ENCODE peak calls at places on chromosomes 3 and 15, in six cellular contexts. One of them, this sample, is unnamed. For H3K36me3, the result is how much of the 10 kb centered on the place peaks cover.

GRCh38 chr15:74179101-74179841 is 5.8 kb downstream of the ISLR start:
- DNase-seq in psoas muscle: peak
- DNase-seq in CD8-positive, alpha-beta T cell: no peak
- DNase-seq in bronchial epithelial cell: peak
- DNase-seq in brain microvascular endothelial cell: peak
- DNase-seq in tibial artery: peak
- DNase-seq in this sample: no peak

GRCh38 chr3:156207802-156208685 is 87.7 kb downstream of the KCNAB1 start:
- DNase-seq in psoas muscle: no peak
- DNase-seq in CD8-positive, alpha-beta T cell: no peak
- DNase-seq in bronchial epithelial cell: peak
- DNase-seq in brain microvascular endothelial cell: no peak
- DNase-seq in tibial artery: no peak
- DNase-seq in this sample: no peak

GRCh38 chr3:38576131-38577088 is 73.1 kb downstream of the SCN5A start:
- DNase-seq in psoas muscle: no peak
- DNase-seq in CD8-positive, alpha-beta T cell: no peak
- DNase-seq in bronchial epithelial cell: no peak
- DNase-seq in brain microvascular endothelial cell: no peak
- DNase-seq in tibial artery: peak
- DNase-seq in this sample: no peak

GRCh38 chr3:158140396-158140795 is 30.5 kb downstream of the RSRC1 start:
- DNase-seq in psoas muscle: no peak
- DNase-seq in CD8-positive, alpha-beta T cell: no peak
- DNase-seq in bronchial epithelial cell: peak
- DNase-seq in brain microvascular endothelial cell: no peak
- DNase-seq in tibial artery: no peak
- DNase-seq in this sample: no peak

GRCh38 chr3:141830508-141830907 is 45.9 kb upstream of the ATP1B3 start:
- DNase-seq in psoas muscle: no peak
- DNase-seq in CD8-positive, alpha-beta T cell: no peak
- DNase-seq in bronchial epithelial cell: peak
- DNase-seq in brain microvascular endothelial cell: no peak
- DNase-seq in tibial artery: no peak
- DNase-seq in this sample: no peak

GRCh38 chr3:114442251-114442650 is 148.4 kb downstream of the TIGIT start:
- DNase-seq in psoas muscle: no peak
- DNase-seq in CD8-positive, alpha-beta T cell: no peak
- DNase-seq in bronchial epithelial cell: peak
- DNase-seq in brain microvascular endothelial cell: peak
- DNase-seq in tibial artery: no peak
- DNase-seq in this sample: no peak

GRCh38 chr3:13419356-13420050 is 619 bp downstream of the NUP210 start:
- DNase-seq in psoas muscle: peak
- DNase-seq in CD8-positive, alpha-beta T cell: peak
- DNase-seq in bronchial epithelial cell: no peak
- DNase-seq in brain microvascular endothelial cell: no peak
- DNase-seq in tibial artery: no peak
- DNase-seq in this sample: no peak

GRCh38 chr15:34737379-34737928 is 17.3 kb downstream of the GJD2 start:
- DNase-seq in psoas muscle: no peak
- DNase-seq in CD8-positive, alpha-beta T cell: no peak
- DNase-seq in bronchial epithelial cell: peak
- DNase-seq in brain microvascular endothelial cell: no peak
- DNase-seq in tibial artery: no peak
- DNase-seq in this sample: no peak

GRCh38 chr3:188939799-188940198 is 232.0 kb upstream of the TPRG1 start:
- DNase-seq in psoas muscle: no peak
- DNase-seq in CD8-positive, alpha-beta T cell: no peak
- DNase-seq in bronchial epithelial cell: no peak
- DNase-seq in brain microvascular endothelial cell: no peak
- DNase-seq in tibial artery: no peak
- DNase-seq in this sample: no peak

GRCh38 chr3:152151216-152151874 is 117.4 kb upstream of the MBNL1 start:
- DNase-seq in psoas muscle: no peak
- DNase-seq in CD8-positive, alpha-beta T cell: no peak
- DNase-seq in bronchial epithelial cell: peak
- DNase-seq in brain microvascular endothelial cell: no peak
- DNase-seq in tibial artery: no peak
- DNase-seq in this sample: no peak

DNA sequence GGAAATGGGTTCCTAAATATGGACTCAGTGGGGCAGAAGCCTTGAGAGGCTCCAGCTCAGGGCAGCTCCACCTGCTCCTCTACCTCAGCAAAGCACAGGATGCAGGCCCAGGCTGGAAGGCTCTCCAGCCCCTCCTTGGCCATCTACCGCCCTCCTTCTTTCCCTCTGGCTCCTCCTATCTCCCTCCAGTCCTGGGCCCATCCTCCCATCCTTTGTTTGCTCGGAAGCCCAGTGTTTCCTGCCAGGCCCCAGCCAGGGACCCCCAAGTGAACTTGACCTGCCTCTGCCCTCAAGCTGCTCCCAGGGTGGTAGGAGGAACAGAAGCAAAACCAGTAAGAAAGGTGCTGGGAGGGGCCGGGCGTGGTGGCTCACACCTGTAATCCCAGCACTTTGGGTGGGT is 20.1 kb downstream of the MAPKAPK3 start:
- DNase-seq in psoas muscle: no peak
- DNase-seq in CD8-positive, alpha-beta T cell: no peak
- DNase-seq in bronchial epithelial cell: no peak
- DNase-seq in brain microvascular endothelial cell: no peak
- DNase-seq in tibial artery: no peak
- DNase-seq in this sample: no peak
- H3K4me3 ChIP-seq in psoas muscle: no peak
- H3K4me3 ChIP-seq in CD8-positive, alpha-beta T cell: no peak
- H3K4me3 ChIP-seq in bronchial epithelial cell: no peak
- H3K4me3 ChIP-seq in brain microvascular endothelial cell: no peak
- H3K4me3 ChIP-seq in tibial artery: no peak
- H3K4me3 ChIP-seq in this sample: no peak

GRCh38 chr15:43439268-43439667 is 53.7 kb downstream of the TP53BP1 start:
- DNase-seq in psoas muscle: no peak
- DNase-seq in CD8-positive, alpha-beta T cell: no peak
- DNase-seq in bronchial epithelial cell: no peak
- DNase-seq in brain microvascular endothelial cell: no peak
- DNase-seq in tibial artery: no peak
- DNase-seq in this sample: no peak

GRCh38 chr15:43436395-43436794 is 56.6 kb downstream of the TP53BP1 start:
- DNase-seq in psoas muscle: no peak
- DNase-seq in CD8-positive, alpha-beta T cell: no peak
- DNase-seq in bronchial epithelial cell: no peak
- DNase-seq in brain microvascular endothelial cell: no peak
- DNase-seq in tibial artery: no peak
- DNase-seq in this sample: no peak

GRCh38 chr15:43441316-43441715 is 51.6 kb downstream of the TP53BP1 start:
- DNase-seq in psoas muscle: no peak
- DNase-seq in CD8-positive, alpha-beta T cell: no peak
- DNase-seq in bronchial epithelial cell: peak
- DNase-seq in brain microvascular endothelial cell: peak
- DNase-seq in tibial artery: no peak
- DNase-seq in this sample: no peak

GRCh38 chr15:43446344-43446743 is 46.6 kb downstream of the TP53BP1 start:
- DNase-seq in psoas muscle: no peak
- DNase-seq in CD8-positive, alpha-beta T cell: no peak
- DNase-seq in bronchial epithelial cell: no peak
- DNase-seq in brain microvascular endothelial cell: no peak
- DNase-seq in tibial artery: no peak
- DNase-seq in this sample: no peak

DNA sequence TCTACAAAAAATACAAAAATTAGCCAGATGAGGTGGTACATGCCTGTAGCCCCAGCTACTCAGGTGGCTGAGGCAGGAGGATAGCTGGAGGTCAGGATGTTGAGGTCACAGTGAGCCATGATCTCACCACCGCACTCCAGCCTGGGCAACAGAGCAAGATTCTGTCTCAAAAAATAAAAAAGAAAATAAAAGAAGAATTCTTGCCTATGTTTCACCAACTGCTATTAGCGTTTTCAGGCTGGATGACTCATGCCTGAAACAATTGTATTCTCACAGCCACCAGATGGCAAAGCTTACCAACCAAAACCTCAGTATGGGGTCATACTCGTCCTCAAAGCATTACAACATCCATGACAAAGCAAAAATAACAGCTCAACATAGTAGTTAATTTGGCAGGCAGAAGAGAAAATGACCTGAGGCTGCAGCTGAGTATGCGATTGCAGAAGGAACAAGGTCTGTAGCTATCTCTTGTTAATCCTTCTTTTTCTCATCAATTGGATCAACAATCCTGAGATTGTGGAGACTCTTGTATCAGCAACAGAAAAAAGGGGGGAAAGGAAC is 52.2 kb downstream of the TP53BP1 start:
- DNase-seq in psoas muscle: no peak
- DNase-seq in CD8-positive, alpha-beta T cell: no peak
- DNase-seq in bronchial epithelial cell: peak
- DNase-seq in brain microvascular endothelial cell: peak
- DNase-seq in tibial artery: peak
- DNase-seq in this sample: peak
- TF ChIP-seq CTCF in psoas muscle: peak
- TF ChIP-seq CTCF in CD8-positive, alpha-beta T cell: no peak
- TF ChIP-seq CTCF in bronchial epithelial cell: peak
- TF ChIP-seq CTCF in brain microvascular endothelial cell: peak
- TF ChIP-seq CTCF in tibial artery: peak
- TF ChIP-seq CTCF in this sample: peak

DNA sequence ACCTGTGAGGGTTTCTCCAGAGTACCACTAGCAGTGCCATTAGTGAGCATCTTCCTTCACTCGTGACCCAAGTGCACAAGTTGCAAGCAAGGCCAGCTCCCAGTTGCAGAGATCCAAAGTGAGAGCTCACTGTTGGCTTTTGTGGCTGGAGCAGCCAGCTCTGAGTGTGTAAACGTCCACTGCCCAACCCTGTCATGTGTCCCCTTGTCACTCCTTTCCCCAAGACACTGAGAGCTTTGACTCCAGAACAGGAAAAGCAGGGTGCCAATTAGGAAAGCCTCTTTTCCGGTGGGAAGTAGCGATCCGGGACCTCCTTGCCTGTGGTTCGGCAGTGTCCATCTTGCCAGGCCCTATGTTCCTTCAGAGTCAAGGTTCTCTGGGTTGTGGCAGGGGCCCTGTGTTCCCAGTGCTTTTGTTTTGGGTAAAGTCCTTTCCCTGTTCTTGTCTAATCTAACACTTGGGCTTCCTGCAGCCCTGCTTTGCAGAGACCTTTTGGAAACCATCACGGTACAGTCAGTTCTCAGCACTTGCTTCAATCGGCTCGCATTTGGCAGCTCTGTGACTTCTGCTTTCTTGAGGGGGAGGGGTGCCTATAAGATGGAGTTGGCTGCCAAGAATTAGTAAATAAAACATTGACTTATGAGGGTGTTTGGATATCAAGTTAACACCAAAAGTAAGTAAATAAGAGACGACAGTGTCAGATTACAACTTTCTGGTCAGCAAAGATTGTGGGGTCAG is 90.5 kb downstream of the DNASE1L3 start:
- DNase-seq in psoas muscle: no peak
- DNase-seq in CD8-positive, alpha-beta T cell: no peak
- DNase-seq in bronchial epithelial cell: no peak
- DNase-seq in brain microvascular endothelial cell: no peak
- DNase-seq in tibial artery: peak
- DNase-seq in this sample: no peak
- H3K36me3 ChIP-seq in psoas muscle: under half
- H3K36me3 ChIP-seq in CD8-positive, alpha-beta T cell: under half
- H3K36me3 ChIP-seq in bronchial epithelial cell: half or more
- H3K36me3 ChIP-seq in brain microvascular endothelial cell: half or more
- H3K36me3 ChIP-seq in tibial artery: half or more
- H3K36me3 ChIP-seq in this sample: under half

GRCh38 chr3:15795563-15796308 is 2.0 kb downstream of the ANKRD28 start:
- DNase-seq in psoas muscle: no peak
- DNase-seq in CD8-positive, alpha-beta T cell: no peak
- DNase-seq in bronchial epithelial cell: peak
- DNase-seq in brain microvascular endothelial cell: peak
- DNase-seq in tibial artery: no peak
- DNase-seq in this sample: no peak
- H3K4me3 ChIP-seq in psoas muscle: peak
- H3K4me3 ChIP-seq in CD8-positive, alpha-beta T cell: no peak
- H3K4me3 ChIP-seq in bronchial epithelial cell: peak
- H3K4me3 ChIP-seq in brain microvascular endothelial cell: peak
- H3K4me3 ChIP-seq in tibial artery: peak
- H3K4me3 ChIP-seq in this sample: peak

GRCh38 chr3:160112996-160113395 is 112.2 kb upstream of the C3orf80 start:
- DNase-seq in psoas muscle: no peak
- DNase-seq in CD8-positive, alpha-beta T cell: no peak
- DNase-seq in bronchial epithelial cell: no peak
- DNase-seq in brain microvascular endothelial cell: no peak
- DNase-seq in tibial artery: no peak
- DNase-seq in this sample: no peak

GRCh38 chr3:160105902-160106584 is 117.4 kb downstream of the IL12A start:
- DNase-seq in psoas muscle: no peak
- DNase-seq in CD8-positive, alpha-beta T cell: no peak
- DNase-seq in bronchial epithelial cell: no peak
- DNase-seq in brain microvascular endothelial cell: no peak
- DNase-seq in tibial artery: no peak
- DNase-seq in this sample: no peak

GRCh38 chr3:160106905-160107861 is 118.0 kb upstream of the C3orf80 start:
- DNase-seq in psoas muscle: no peak
- DNase-seq in CD8-positive, alpha-beta T cell: no peak
- DNase-seq in bronchial epithelial cell: no peak
- DNase-seq in brain microvascular endothelial cell: no peak
- DNase-seq in tibial artery: no peak
- DNase-seq in this sample: no peak

GRCh38 chr3:160112481-160112880 is 112.7 kb upstream of the C3orf80 start:
- DNase-seq in psoas muscle: no peak
- DNase-seq in CD8-positive, alpha-beta T cell: no peak
- DNase-seq in bronchial epithelial cell: no peak
- DNase-seq in brain microvascular endothelial cell: no peak
- DNase-seq in tibial artery: no peak
- DNase-seq in this sample: no peak

DNA sequence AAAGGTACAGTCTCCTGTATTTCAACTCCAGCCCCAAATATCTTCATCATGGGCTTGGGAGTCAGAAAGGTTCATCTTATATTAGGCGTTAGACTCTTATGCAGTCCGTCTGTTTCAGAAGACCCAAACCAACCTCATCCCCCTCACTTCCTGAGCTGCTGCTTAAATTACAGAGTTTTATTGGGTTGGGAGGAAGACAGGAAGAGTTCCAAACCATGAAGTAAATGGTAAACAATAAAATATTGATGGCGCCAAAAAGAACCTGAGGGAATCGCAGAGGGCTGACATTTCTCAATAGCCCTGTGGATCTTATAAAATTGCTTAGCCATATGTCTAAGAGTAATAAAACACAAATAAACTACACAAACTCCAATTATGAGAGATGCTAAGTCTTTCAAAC is 116.9 kb upstream of the C3orf80 start:
- DNase-seq in psoas muscle: no peak
- DNase-seq in CD8-positive, alpha-beta T cell: no peak
- DNase-seq in bronchial epithelial cell: no peak
- DNase-seq in brain microvascular endothelial cell: no peak
- DNase-seq in tibial artery: no peak
- DNase-seq in this sample: no peak
- TF ChIP-seq CTCF in psoas muscle: no peak
- TF ChIP-seq CTCF in CD8-positive, alpha-beta T cell: no peak
- TF ChIP-seq CTCF in bronchial epithelial cell: no peak
- TF ChIP-seq CTCF in brain microvascular endothelial cell: no peak
- TF ChIP-seq CTCF in tibial artery: no peak
- TF ChIP-seq CTCF in this sample: no peak